ENCODE peak calls at places on chromosome 5, in five cellular contexts. U is dermis blood vessel endothelial cell; E is stimulated activated CD8-positive, alpha-beta memory T cell treated with anti-CD3 and anti-CD28 coated beads, Interleukin-7, amount 100 ng/mL, for 1 hour; I is stimulated activated CD4-positive, alpha-beta T cell treated with anti-CD3 and anti-CD28 coated beads, Interleukin-15, amount 100 ng/mL, for 24 hours; G is NCI-H460. O is an unnamed sample.

GRCh38 chr5:132190161-132190817 is 37.4 kb downstream of the P4HA2 start:
- DNase-seq in U (peak; percentile 85), E (no peak), I (no peak), G (peak; percentile 72), O (peak; percentile 81)

GRCh38 chr5:112186401-112186990 is 232.6 kb downstream of the EPB41L4A start:
- DNase-seq in U (peak; percentile 69), E (no peak), I (peak; percentile 18), G (peak; percentile 43), O (peak; percentile 32)

GRCh38 chr5:133730866-133731265 is 118.5 kb upstream of the FSTL4 start:
- DNase-seq in U (no peak), E (no peak), I (no peak), G (no peak), O (no peak)

GRCh38 chr5:39517800-39518199 is 93.0 kb upstream of the DAB2 start:
- DNase-seq in U (peak; percentile 79), E (no peak), I (no peak), G (no peak), O (peak; percentile 98)

GRCh38 chr5:5421149-5421960 is 1.1 kb upstream of the ICE1 start:
- DNase-seq in U (peak; percentile 16), E (no peak), I (peak; percentile 31), G (no peak), O (no peak)

GRCh38 chr5:68424799-68425537 is 209.4 kb downstream of the PIK3R1 start:
- DNase-seq in U (peak; percentile 39), E (no peak), I (peak; percentile 41), G (no peak), O (peak; percentile 73)

GRCh38 chr5:121378559-121379359 is 472.9 kb upstream of the FTMT start:
- DNase-seq in U (no peak), E (no peak), I (no peak), G (no peak), O (no peak)

GRCh38 chr5:60185230-60186104 is 291.9 kb upstream of the PDE4D start:
- DNase-seq in U (no peak), E (no peak), I (no peak), G (no peak), O (no peak)

GRCh38 chr5:127961006-127961763 is 122.4 kb upstream of the SLC12A2 start:
- DNase-seq in U (peak; percentile 84), E (no peak), I (no peak), G (no peak), O (no peak)

GRCh38 chr5:14238272-14238671 is 95.1 kb downstream of the TRIO start:
- DNase-seq in U (no peak), E (no peak), I (no peak), G (no peak), O (no peak)

GRCh38 chr5:170782438-170782837 is 1.1 kb upstream of the GABRP start:
- DNase-seq in U (peak; percentile 73), E (no peak), I (no peak), G (no peak), O (no peak)

GRCh38 chr5:125798311-125798710 is 624.9 kb upstream of the GRAMD2B start:
- DNase-seq in U (peak; percentile 58), E (no peak), I (no peak), G (peak; percentile 34), O (peak; percentile 17)

GRCh38 chr5:132662925-132663770 is 5.2 kb downstream of the IL13 start:
- DNase-seq in U (no peak), E (no peak), I (peak; percentile 67), G (no peak), O (no peak)

GRCh38 chr5:56656816-56657740 is 158.3 kb upstream of the MAP3K1 start:
- DNase-seq in U (no peak), E (no peak), I (no peak), G (no peak), O (no peak)

GRCh38 chr5:1210832-1211251 is 9.4 kb downstream of the SLC6A19 start:
- DNase-seq in U (no peak), E (no peak), I (no peak), G (no peak), O (no peak)

GRCh38 chr5:140214831-140215230 is 39.8 kb downstream of the CYSTM1 start:
- DNase-seq in U (no peak), E (no peak), I (no peak), G (no peak), O (peak; percentile 83)

GRCh38 chr5:61951295-61951694 is 354.7 kb upstream of the KIF2A start:
- DNase-seq in U (no peak), E (no peak), I (no peak), G (no peak), O (no peak)

O was measured in HCEC 1CT.